ENCODE peak calls at places on chromosomes 11 and 22, in nine cellular contexts. H, B, K, T, C, J, F, Z and X are unnamed samples.

GRCh38 chr11:20275987-20276660 is 87.4 kb upstream of the HTATIP2 start:
- DNase-seq in H (no peak), B (no peak), K (no peak), T (peak; percentile 33), C (no peak), J (no peak), F (no peak), Z (no peak), X (no peak)

GRCh38 chr11:119624102-119624615 is 104.8 kb downstream of the NECTIN1 start:
- DNase-seq in H (no peak), B (peak; percentile 87), K (no peak), T (no peak), C (no peak), J (no peak), F (peak; percentile 36), Z (no peak), X (no peak)

GRCh38 chr11:70054020-70054419 is 24.1 kb upstream of the ANO1 start:
- DNase-seq in H (no peak), B (no peak), K (no peak), T (no peak), C (no peak), J (no peak), F (no peak), Z (no peak), X (no peak)

GRCh38 chr11:82829101-82829500 is 71.1 kb downstream of the PRCP start:
- DNase-seq in H (no peak), B (no peak), K (no peak), T (no peak), C (no peak), J (no peak), F (no peak), Z (no peak), X (no peak)

GRCh38 chr11:45333023-45333422 is 46.9 kb upstream of the SYT13 start:
- DNase-seq in H (no peak), B (no peak), K (no peak), T (no peak), C (no peak), J (no peak), F (no peak), Z (no peak), X (no peak)

GRCh38 chr22:23857606-23858483 is at the start of gene SLC2A11:
- DNase-seq in H (peak; percentile 99), B (peak; percentile 99), K (peak; percentile 97), T (peak; percentile 93), C (peak; percentile 100), J (peak; percentile 97), F (peak; percentile 85), Z (peak; percentile 96), X (peak; percentile 99)

GRCh38 chr11:58391879-58392278 is 14.8 kb downstream of the OR5B3 start:
- DNase-seq in H (no peak), B (no peak), K (peak; percentile 72), T (peak; percentile 23), C (peak; percentile 76), J (no peak), F (no peak), Z (peak; percentile 7), X (no peak)

GRCh38 chr22:19811811-19812771 is 42.6 kb downstream of the GNB1L start:
- DNase-seq in H (no peak), B (peak; percentile 37), K (no peak), T (no peak), C (no peak), J (no peak), F (no peak), Z (no peak), X (no peak)

GRCh38 chr22:26127126-26127525 is 42.1 kb upstream of the SEZ6L start:
- DNase-seq in H (no peak), B (no peak), K (no peak), T (no peak), C (no peak), J (no peak), F (no peak), Z (no peak), X (no peak)

GRCh38 chr22:26124991-26125725 is 44.1 kb upstream of the SEZ6L start:
- DNase-seq in H (no peak), B (no peak), K (no peak), T (no peak), C (no peak), J (no peak), F (no peak), Z (no peak), X (no peak)

DNA sequence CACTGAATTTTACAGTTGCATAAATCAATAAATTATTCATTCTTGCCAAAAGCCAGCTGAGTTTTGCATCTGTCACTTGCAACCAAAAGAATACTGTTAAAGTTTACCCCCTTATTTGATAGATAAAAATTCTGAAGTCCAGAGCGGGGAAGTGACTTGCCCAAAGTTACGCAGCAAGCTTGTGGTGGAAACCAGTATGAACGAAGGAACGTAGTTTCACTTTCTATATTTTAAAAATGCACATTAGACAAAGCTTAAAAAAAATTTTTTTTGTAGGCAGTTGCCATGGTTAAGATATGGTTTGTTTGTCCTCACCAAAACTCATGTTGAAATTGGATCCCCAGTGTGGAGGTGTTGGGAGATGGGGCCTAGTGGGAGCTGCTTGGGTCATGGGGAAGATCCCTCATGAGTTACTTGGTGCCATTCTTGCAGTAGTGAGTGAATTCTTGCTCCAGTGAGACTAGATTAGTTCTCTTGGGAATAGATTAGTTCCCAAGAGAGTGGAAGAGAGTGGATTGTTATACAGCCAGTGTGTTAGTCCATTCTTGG is 46.3 kb upstream of the SEZ6L start:
- DNase-seq in H (no peak), B (no peak), K (no peak), T (no peak), C (no peak), J (no peak), F (no peak), Z (no peak), X (no peak)
- H3K4me3 ChIP-seq in H (no peak overlapping the region), B (no peak overlapping the region), K (no peak overlapping the region), T (no peak overlapping the region), C (no peak overlapping the region), J (no peak overlapping the region), F (no peak overlapping the region), Z (no peak overlapping the region), X (no peak overlapping the region)

GRCh38 chr11:65895482-65895981 is 4.7 kb downstream of the FOSL1 start:
- DNase-seq in H (no peak), B (no peak), K (no peak), T (no peak), C (no peak), J (no peak), F (no peak), Z (no peak), X (no peak)

GRCh38 chr11:65892661-65893317 is 2.3 kb downstream of the CCDC85B start:
- DNase-seq in H (no peak), B (no peak), K (no peak), T (no peak), C (no peak), J (no peak), F (no peak), Z (no peak), X (no peak)

GRCh38 chr11:65891180-65892136 is 985 bp downstream of the CCDC85B start:
- DNase-seq in H (peak; percentile 69), B (peak; percentile 81), K (no peak), T (no peak), C (no peak), J (peak; percentile 64), F (peak; percentile 43), Z (peak; percentile 47), X (no peak)

GRCh38 chr11:65896009-65896999 is 3.9 kb downstream of the FOSL1 start:
- DNase-seq in H (no peak), B (no peak), K (no peak), T (no peak), C (no peak), J (no peak), F (no peak), Z (no peak), X (no peak)

DNA sequence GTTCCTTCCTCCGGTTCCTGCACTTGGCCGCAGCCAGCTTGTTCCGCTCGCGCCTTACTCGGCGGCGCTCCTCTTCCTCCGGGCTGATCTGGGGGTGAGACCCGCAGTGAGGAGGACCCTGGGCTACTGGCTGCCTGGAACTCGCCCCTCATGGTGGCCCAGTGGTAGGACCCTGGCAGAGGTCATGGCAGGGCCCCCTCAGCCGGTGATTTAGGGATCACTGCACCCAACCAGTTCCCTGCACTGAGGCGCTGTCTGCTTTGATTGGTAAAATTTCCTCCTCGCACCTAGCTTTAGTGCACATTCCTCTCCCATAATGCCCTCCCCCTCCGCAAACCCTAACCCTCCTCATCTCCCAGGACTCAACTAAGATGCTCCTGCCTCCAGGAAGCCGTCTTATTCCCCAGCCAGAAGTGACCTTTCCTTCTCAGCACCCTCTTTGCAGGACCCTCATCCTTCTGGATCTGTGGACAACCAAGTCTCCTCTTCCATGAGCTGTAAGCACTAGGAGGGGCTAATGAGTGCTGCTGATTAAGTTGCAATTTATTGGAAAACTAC is 3.6 kb downstream of the CCDC85B start:
- DNase-seq in H (peak; percentile 54), B (no peak), K (no peak), T (no peak), C (no peak), J (peak; percentile 64), F (no peak), Z (no peak), X (no peak)
- H3K4me3 ChIP-seq in H (no peak overlapping the region), B (no peak overlapping the region), K (no peak overlapping the region), T (no peak overlapping the region), C (no peak overlapping the region), J (peak overlapping the region; percentile 81), F (no peak overlapping the region), Z (peak overlapping the region; percentile 4), X (peak overlapping the region; percentile 91)

DNA sequence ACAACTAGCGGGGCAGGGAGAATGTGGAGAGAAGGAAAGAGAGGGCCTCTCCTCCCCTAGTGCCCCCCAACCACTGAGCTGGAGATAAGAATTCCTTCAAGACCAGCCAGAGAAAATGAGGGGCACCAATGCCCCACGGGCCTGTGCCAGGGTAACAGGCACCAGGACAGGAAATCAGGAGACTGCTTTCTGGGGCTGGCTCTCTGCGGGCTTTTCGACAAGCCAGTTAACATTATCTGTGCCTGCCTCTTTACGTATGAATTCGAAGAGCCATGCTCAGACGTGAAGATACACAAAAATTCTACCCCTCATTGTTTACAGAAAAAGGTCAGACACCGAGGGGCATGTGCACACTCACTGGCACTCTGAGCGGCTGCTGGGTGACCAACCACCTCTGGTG is 52.1 kb downstream of the MYH9 start:
- DNase-seq in H (no peak), B (no peak), K (no peak), T (no peak), C (no peak), J (no peak), F (no peak), Z (no peak), X (no peak)
- H3K4me3 ChIP-seq in H (no peak overlapping the region), B (no peak overlapping the region), K (no peak overlapping the region), T (no peak overlapping the region), C (no peak overlapping the region), J (peak overlapping the region; percentile 14), F (no peak overlapping the region), Z (no peak overlapping the region), X (no peak overlapping the region)

GRCh38 chr11:114162719-114163123 is 103.2 kb downstream of the ZBTB16 start:
- DNase-seq in H (peak; percentile 88), B (no peak), K (peak; percentile 94), T (peak; percentile 95), C (peak; percentile 46), J (peak; percentile 86), F (peak; percentile 35), Z (peak; percentile 100), X (peak; percentile 84)

GRCh38 chr11:114163830-114164401 is 104.4 kb downstream of the ZBTB16 start:
- DNase-seq in H (no peak), B (no peak), K (no peak), T (no peak), C (no peak), J (peak; percentile 48), F (no peak), Z (peak; percentile 77), X (no peak)

GRCh38 chr11:114161486-114162250 is 102.2 kb downstream of the ZBTB16 start:
- DNase-seq in H (no peak), B (no peak), K (no peak), T (no peak), C (no peak), J (no peak), F (no peak), Z (no peak), X (no peak)

GRCh38 chr11:114164546-114164945 is 105.0 kb downstream of the ZBTB16 start:
- DNase-seq in H (no peak), B (no peak), K (no peak), T (no peak), C (no peak), J (no peak), F (no peak), Z (no peak), X (no peak)

DNA sequence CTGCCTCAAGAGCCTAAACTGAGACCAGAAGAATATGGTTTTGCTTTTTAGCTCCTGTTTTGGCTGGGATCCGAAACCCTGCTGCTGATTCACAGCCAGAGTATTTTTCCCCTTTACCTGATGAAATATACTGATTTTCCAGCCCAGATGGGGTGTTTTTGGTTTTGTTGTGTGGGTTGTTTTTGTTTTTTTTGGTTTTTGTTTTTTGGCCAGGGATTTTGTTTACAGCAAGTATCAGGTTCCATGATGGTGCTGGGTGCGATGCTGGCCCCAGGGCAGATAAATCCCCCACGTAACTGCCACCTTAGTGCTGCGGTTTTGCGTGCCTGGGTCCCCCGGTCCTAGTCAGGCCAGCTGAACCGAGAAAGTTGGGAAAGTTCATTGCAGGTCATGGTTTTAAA is 103.7 kb downstream of the ZBTB16 start:
- DNase-seq in H (peak; percentile 49), B (no peak), K (peak; percentile 5), T (peak; percentile 45), C (no peak), J (no peak), F (no peak), Z (peak; percentile 95), X (no peak)
- H3K4me3 ChIP-seq in H (no peak overlapping the region), B (no peak overlapping the region), K (no peak overlapping the region), T (peak overlapping the region; percentile 1), C (no peak overlapping the region), J (peak overlapping the region; percentile 47), F (peak overlapping the region; percentile 23), Z (peak overlapping the region; percentile 9), X (no peak overlapping the region)